ENCODE peak calls at places on chromosomes 7 and 10, in five cellular contexts. One of them, this sample, is unnamed.

GRCh38 chr7:31595390-31595789 is 81.5 kb downstream of the ITPRID1 start:
- DNase-seq in activated T-cell treated with anti-CD3 and anti-CD28 coated beads, Interleukin-2, amount 50 U/mL, for 48 hours: no peak
- DNase-seq in posterior cingulate gyrus: no peak
- DNase-seq in amniotic epithelial cell: no peak
- DNase-seq in sciatic nerve: no peak
- DNase-seq in this sample: no peak

GRCh38 chr7:70539622-70540021 is 592.3 kb upstream of the GALNT17 start:
- DNase-seq in activated T-cell treated with anti-CD3 and anti-CD28 coated beads, Interleukin-2, amount 50 U/mL, for 48 hours: no peak
- DNase-seq in posterior cingulate gyrus: peak; percentile 89
- DNase-seq in amniotic epithelial cell: no peak
- DNase-seq in sciatic nerve: no peak
- DNase-seq in this sample: no peak

GRCh38 chr7:99255463-99255862 is 17.2 kb upstream of the MYH16 start:
- DNase-seq in activated T-cell treated with anti-CD3 and anti-CD28 coated beads, Interleukin-2, amount 50 U/mL, for 48 hours: no peak
- DNase-seq in posterior cingulate gyrus: peak; percentile 90
- DNase-seq in amniotic epithelial cell: no peak
- DNase-seq in sciatic nerve: no peak
- DNase-seq in this sample: no peak

GRCh38 chr7:7639847-7640220 is 718 bp upstream of the UMAD1 start:
- DNase-seq in activated T-cell treated with anti-CD3 and anti-CD28 coated beads, Interleukin-2, amount 50 U/mL, for 48 hours: no peak
- DNase-seq in posterior cingulate gyrus: no peak
- DNase-seq in amniotic epithelial cell: peak; percentile 21
- DNase-seq in sciatic nerve: no peak
- DNase-seq in this sample: peak; percentile 53

GRCh38 chr7:47535704-47536628 is 45.9 kb downstream of the TNS3 start:
- DNase-seq in activated T-cell treated with anti-CD3 and anti-CD28 coated beads, Interleukin-2, amount 50 U/mL, for 48 hours: no peak
- DNase-seq in posterior cingulate gyrus: peak; percentile 52
- DNase-seq in amniotic epithelial cell: no peak
- DNase-seq in sciatic nerve: no peak
- DNase-seq in this sample: no peak

GRCh38 chr10:29946953-29947700 is 112.3 kb downstream of the JCAD start:
- DNase-seq in activated T-cell treated with anti-CD3 and anti-CD28 coated beads, Interleukin-2, amount 50 U/mL, for 48 hours: no peak
- DNase-seq in posterior cingulate gyrus: no peak
- DNase-seq in amniotic epithelial cell: peak; percentile 94
- DNase-seq in sciatic nerve: no peak
- DNase-seq in this sample: no peak

GRCh38 chr10:58839771-58840170 is 327.1 kb downstream of the BICC1 start:
- DNase-seq in activated T-cell treated with anti-CD3 and anti-CD28 coated beads, Interleukin-2, amount 50 U/mL, for 48 hours: no peak
- DNase-seq in posterior cingulate gyrus: no peak
- DNase-seq in amniotic epithelial cell: no peak
- DNase-seq in sciatic nerve: no peak
- DNase-seq in this sample: no peak

GRCh38 chr7:97555845-97556431 is 175.9 kb upstream of the TAC1 start:
- DNase-seq in activated T-cell treated with anti-CD3 and anti-CD28 coated beads, Interleukin-2, amount 50 U/mL, for 48 hours: no peak
- DNase-seq in posterior cingulate gyrus: no peak
- DNase-seq in amniotic epithelial cell: no peak
- DNase-seq in sciatic nerve: no peak
- DNase-seq in this sample: no peak

GRCh38 chr7:16264436-16265183 is 156.7 kb downstream of the CRPPA start:
- DNase-seq in activated T-cell treated with anti-CD3 and anti-CD28 coated beads, Interleukin-2, amount 50 U/mL, for 48 hours: no peak
- DNase-seq in posterior cingulate gyrus: no peak
- DNase-seq in amniotic epithelial cell: no peak
- DNase-seq in sciatic nerve: no peak
- DNase-seq in this sample: no peak

GRCh38 chr10:78981970-78982281 is 86.8 kb upstream of the ZMIZ1 start:
- DNase-seq in activated T-cell treated with anti-CD3 and anti-CD28 coated beads, Interleukin-2, amount 50 U/mL, for 48 hours: no peak
- DNase-seq in posterior cingulate gyrus: no peak
- DNase-seq in amniotic epithelial cell: peak; percentile 21
- DNase-seq in sciatic nerve: no peak
- DNase-seq in this sample: no peak

GRCh38 chr7:28922618-28923331 is 35.4 kb downstream of the TRIL start:
- DNase-seq in activated T-cell treated with anti-CD3 and anti-CD28 coated beads, Interleukin-2, amount 50 U/mL, for 48 hours: peak; percentile 69
- DNase-seq in posterior cingulate gyrus: peak; percentile 94
- DNase-seq in amniotic epithelial cell: peak; percentile 58
- DNase-seq in sciatic nerve: peak; percentile 88
- DNase-seq in this sample: peak; percentile 36

GRCh38 chr7:151830121-151830815 is 46.6 kb downstream of the PRKAG2 start:
- DNase-seq in activated T-cell treated with anti-CD3 and anti-CD28 coated beads, Interleukin-2, amount 50 U/mL, for 48 hours: no peak
- DNase-seq in posterior cingulate gyrus: peak; percentile 45
- DNase-seq in amniotic epithelial cell: no peak
- DNase-seq in sciatic nerve: no peak
- DNase-seq in this sample: no peak

GRCh38 chr7:137975768-137976167 is 26.1 kb downstream of the CREB3L2 start:
- DNase-seq in activated T-cell treated with anti-CD3 and anti-CD28 coated beads, Interleukin-2, amount 50 U/mL, for 48 hours: no peak
- DNase-seq in posterior cingulate gyrus: no peak
- DNase-seq in amniotic epithelial cell: no peak
- DNase-seq in sciatic nerve: no peak
- DNase-seq in this sample: no peak

GRCh38 chr10:36559990-36560389 is 565.4 kb upstream of the ANKRD30A start:
- DNase-seq in activated T-cell treated with anti-CD3 and anti-CD28 coated beads, Interleukin-2, amount 50 U/mL, for 48 hours: no peak
- DNase-seq in posterior cingulate gyrus: no peak
- DNase-seq in amniotic epithelial cell: peak; percentile 17
- DNase-seq in sciatic nerve: no peak
- DNase-seq in this sample: no peak

GRCh38 chr7:130371059-130371458 is 9.2 kb upstream of the CPA1 start:
- DNase-seq in activated T-cell treated with anti-CD3 and anti-CD28 coated beads, Interleukin-2, amount 50 U/mL, for 48 hours: no peak
- DNase-seq in posterior cingulate gyrus: peak; percentile 12
- DNase-seq in amniotic epithelial cell: peak; percentile 46
- DNase-seq in sciatic nerve: no peak
- DNase-seq in this sample: no peak

GRCh38 chr10:89327803-89328441 is at the start of gene IFIT3:
- DNase-seq in activated T-cell treated with anti-CD3 and anti-CD28 coated beads, Interleukin-2, amount 50 U/mL, for 48 hours: no peak
- DNase-seq in posterior cingulate gyrus: no peak
- DNase-seq in amniotic epithelial cell: peak; percentile 88
- DNase-seq in sciatic nerve: peak; percentile 74
- DNase-seq in this sample: no peak

GRCh38 chr7:91357379-91357778 is 93.1 kb downstream of the FZD1 start:
- DNase-seq in activated T-cell treated with anti-CD3 and anti-CD28 coated beads, Interleukin-2, amount 50 U/mL, for 48 hours: no peak
- DNase-seq in posterior cingulate gyrus: no peak
- DNase-seq in amniotic epithelial cell: peak; percentile 3
- DNase-seq in sciatic nerve: no peak
- DNase-seq in this sample: no peak

GRCh38 chr7:144824360-144824759 is 11.5 kb downstream of the TPK1 start:
- DNase-seq in activated T-cell treated with anti-CD3 and anti-CD28 coated beads, Interleukin-2, amount 50 U/mL, for 48 hours: no peak
- DNase-seq in posterior cingulate gyrus: no peak
- DNase-seq in amniotic epithelial cell: peak; percentile 52
- DNase-seq in sciatic nerve: no peak
- DNase-seq in this sample: no peak

GRCh38 chr10:119205926-119206602 is 1.3 kb upstream of the GRK5 start:
- DNase-seq in activated T-cell treated with anti-CD3 and anti-CD28 coated beads, Interleukin-2, amount 50 U/mL, for 48 hours: peak; percentile 70
- DNase-seq in posterior cingulate gyrus: no peak
- DNase-seq in amniotic epithelial cell: no peak
- DNase-seq in sciatic nerve: peak; percentile 86
- DNase-seq in this sample: peak; percentile 28

GRCh38 chr10:71084061-71084817 is 128.1 kb upstream of the UNC5B start:
- DNase-seq in activated T-cell treated with anti-CD3 and anti-CD28 coated beads, Interleukin-2, amount 50 U/mL, for 48 hours: no peak
- DNase-seq in posterior cingulate gyrus: no peak
- DNase-seq in amniotic epithelial cell: no peak
- DNase-seq in sciatic nerve: peak; percentile 40
- DNase-seq in this sample: no peak

GRCh38 chr10:101141622-101142532 is 10.8 kb downstream of the TLX1 start:
- DNase-seq in activated T-cell treated with anti-CD3 and anti-CD28 coated beads, Interleukin-2, amount 50 U/mL, for 48 hours: peak; percentile 91
- DNase-seq in posterior cingulate gyrus: peak; percentile 97
- DNase-seq in amniotic epithelial cell: peak; percentile 53
- DNase-seq in sciatic nerve: peak; percentile 90
- DNase-seq in this sample: peak; percentile 73

GRCh38 chr10:109474817-109475216 is 448.5 kb downstream of the XPNPEP1 start:
- DNase-seq in activated T-cell treated with anti-CD3 and anti-CD28 coated beads, Interleukin-2, amount 50 U/mL, for 48 hours: no peak
- DNase-seq in posterior cingulate gyrus: no peak
- DNase-seq in amniotic epithelial cell: peak; percentile 40
- DNase-seq in sciatic nerve: no peak
- DNase-seq in this sample: no peak